ENCODE peak calls at places on chromosomes 3 and 15, in seven cellular contexts. X is esophagus muscularis mucosa, F is mucosa of descending colon, R is HepG2, B is IMR-90, Q is cardiac muscle cell, M is OCI-LY7. G is an unnamed sample.

GRCh38 chr3:38655708-38656300 is 6.3 kb upstream of the SCN5A start:
- DNase-seq in R (peak), B (peak), F (no peak), M (peak), Q (peak), X (peak), G (peak)

GRCh38 chr3:182795383-182795782 is 2.1 kb downstream of the ATP11B start:
- DNase-seq in R (no peak), Q (no peak), X (no peak), F (no peak), B (no peak), M (peak), G (peak)

GRCh38 chr3:14414841-14415464 is 12.5 kb downstream of the SLC6A6 start:
- DNase-seq in F (no peak), X (no peak), M (no peak), B (no peak), Q (no peak), R (no peak), G (no peak)

GRCh38 chr15:90033448-90033847 is 32.3 kb downstream of the ZNF710 start:
- DNase-seq in F (peak), Q (no peak), X (no peak), R (no peak), M (no peak), B (no peak), G (no peak)

GRCh38 chr3:179898024-179898423 is 138.7 kb downstream of the PEX5L start:
- DNase-seq in B (peak), F (no peak), R (peak), M (peak), X (no peak), Q (peak), G (peak)

GRCh38 chr3:65828706-65829105 is 210.0 kb downstream of the MAGI1 start:
- DNase-seq in X (no peak), F (no peak), Q (no peak), M (no peak), B (peak), R (no peak), G (no peak)

GRCh38 chr3:5733995-5734394 is 546.5 kb downstream of the EDEM1 start:
- DNase-seq in Q (no peak), M (no peak), F (no peak), X (no peak), R (no peak), B (no peak), G (no peak)

GRCh38 chr3:106275592-106275991 is 406.8 kb upstream of the CBLB start:
- DNase-seq in B (no peak), R (no peak), F (no peak), Q (no peak), M (no peak), X (no peak), G (no peak)

GRCh38 chr3:12708584-12709192 is 44.8 kb upstream of the RAF1 start:
- DNase-seq in F (no peak), X (no peak), R (no peak), B (peak), M (no peak), Q (peak), G (no peak)

GRCh38 chr15:88904257-88904807 is 8.8 kb downstream of the MFGE8 start:
- DNase-seq in M (no peak), X (no peak), F (no peak), B (no peak), Q (no peak), R (no peak), G (no peak)
- H3K4me3 ChIP-seq in M (no peak), X (no peak), F (no peak), B (no peak), Q (no peak), R (no peak), G (no peak)

DNA sequence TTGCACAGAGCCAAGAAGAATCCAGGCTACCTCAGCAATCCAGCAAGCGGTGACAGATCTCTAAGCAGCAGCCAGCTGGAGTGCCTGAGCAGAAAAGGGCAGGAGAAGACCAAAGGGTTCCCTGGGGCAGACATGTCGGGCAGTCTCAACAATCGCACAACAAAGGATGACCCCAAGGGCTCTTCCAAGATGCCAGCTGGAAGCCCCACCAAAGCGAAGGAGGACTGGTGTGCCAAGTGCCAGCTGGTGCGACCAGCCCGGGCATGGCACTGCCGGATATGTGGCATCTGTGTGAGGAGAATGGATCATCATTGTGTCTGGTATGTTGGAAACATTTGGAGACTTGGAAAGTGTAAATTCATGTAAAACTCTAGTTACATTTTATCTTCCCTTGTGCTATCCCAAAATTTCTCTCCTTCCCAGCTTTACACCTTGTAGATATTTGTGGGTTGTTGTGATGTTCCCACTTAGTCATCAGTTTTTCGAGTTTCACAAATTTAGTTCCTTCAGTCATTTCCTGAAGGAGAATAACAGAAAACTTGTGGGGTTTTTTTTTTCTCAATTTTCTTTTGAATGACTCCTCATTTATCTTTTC is 6.4 kb downstream of the ZDHHC23 start:
- DNase-seq in R (no peak), X (no peak), B (no peak), M (no peak), F (no peak), Q (no peak), G (no peak)
- H3K4me3 ChIP-seq in R (no peak), X (no peak), B (no peak), M (no peak), F (no peak), Q (no peak), G (no peak)

DNA sequence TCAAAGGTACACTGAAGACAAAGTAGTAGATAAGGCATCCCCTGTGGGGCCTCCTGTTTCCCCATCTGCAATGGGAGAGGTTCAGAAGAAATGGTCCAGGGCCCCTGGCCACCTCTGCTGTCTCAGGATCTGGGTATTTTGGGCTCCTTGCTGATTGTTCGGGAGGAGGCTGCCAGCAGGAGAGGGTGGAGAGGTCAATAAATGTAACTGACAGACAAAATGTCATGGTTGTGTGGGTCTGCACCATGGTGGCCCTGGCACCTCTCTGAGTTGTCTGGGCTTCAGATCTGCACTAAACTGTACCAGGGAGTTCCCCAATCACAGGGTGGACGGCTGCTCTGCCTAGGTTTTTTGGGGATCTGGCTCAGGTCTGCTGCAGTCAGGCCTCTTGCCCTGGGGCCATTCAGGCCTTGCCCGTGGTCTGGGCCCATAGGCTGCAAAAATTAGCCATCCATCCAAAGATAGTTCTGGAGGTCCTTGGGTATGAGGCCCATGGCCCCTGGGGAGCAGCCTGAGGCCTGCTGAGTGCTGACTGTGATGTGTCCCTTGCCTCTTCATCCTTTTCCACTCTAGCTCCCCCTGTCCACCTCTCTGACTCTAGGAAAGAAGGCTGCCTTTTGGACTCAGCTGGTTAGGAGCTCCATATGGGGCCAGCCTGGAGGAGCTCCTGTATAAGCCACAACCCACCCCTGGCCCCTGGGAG is 7.5 kb downstream of the NBEAL2 start:
- DNase-seq in F (no peak), Q (peak), B (no peak), R (no peak), M (no peak), X (no peak), G (no peak)
- H3K4me3 ChIP-seq in F (no peak), Q (no peak), B (no peak), R (no peak), M (peak), X (no peak), G (peak)

GRCh38 chr15:74240897-74241614 is 4.9 kb downstream of the CCDC33 start:
- DNase-seq in X (no peak), M (no peak), F (no peak), R (no peak), B (no peak), Q (no peak), G (no peak)

GRCh38 chr15:74244818-74245341 is 8.8 kb downstream of the CCDC33 start:
- DNase-seq in R (no peak), M (no peak), Q (no peak), X (no peak), B (no peak), F (no peak), G (peak)

GRCh38 chr15:74243431-74243830 is 7.3 kb downstream of the CCDC33 start:
- DNase-seq in M (no peak), X (no peak), R (no peak), F (no peak), B (no peak), Q (no peak), G (no peak)

GRCh38 chr15:74242296-74242929 is 6.3 kb downstream of the CCDC33 start:
- DNase-seq in Q (no peak), M (no peak), B (peak), R (peak), F (no peak), X (no peak), G (no peak)

GRCh38 chr15:74245342-74245931 is 9.3 kb downstream of the CCDC33 start:
- DNase-seq in R (no peak), B (no peak), M (no peak), X (no peak), F (no peak), Q (peak), G (peak)
- H3K4me3 ChIP-seq in R (no peak), B (no peak), M (no peak), X (peak), F (no peak), Q (peak), G (peak)

GRCh38 chr3:26624209-26624775 is 1.7 kb downstream of the LRRC3B start:
- DNase-seq in R (no peak), F (no peak), M (no peak), B (no peak), Q (no peak), X (no peak), G (no peak)

GRCh38 chr3:26621891-26622633 is 510 bp upstream of the LRRC3B start:
- DNase-seq in F (no peak), X (no peak), M (no peak), Q (no peak), R (no peak), B (no peak), G (no peak)

GRCh38 chr3:26621176-26621575 is 1.4 kb upstream of the LRRC3B start:
- DNase-seq in Q (no peak), B (no peak), M (no peak), X (no peak), R (no peak), F (no peak), G (no peak)

GRCh38 chr3:26623409-26624208 is 1.0 kb downstream of the LRRC3B start:
- DNase-seq in Q (peak), X (no peak), M (no peak), F (no peak), R (no peak), B (no peak), G (no peak)

GRCh38 chr3:26622634-26623408 is at the start of gene LRRC3B:
- DNase-seq in F (no peak), B (no peak), R (no peak), X (no peak), M (no peak), Q (peak), G (no peak)
- H3K4me3 ChIP-seq in F (no peak), B (no peak), R (no peak), X (peak), M (no peak), Q (peak), G (no peak)